ENCODE peak calls at places on chromosomes 7 and 10, in seven cellular contexts. R is CD8-positive, alpha-beta memory T cell; Z is stimulated activated CD4-positive, alpha-beta T cell treated with anti-CD3 and anti-CD28 coated beads, Interleukin-2, amount 100 ng/mL, for 24 hours; W is NCI-H460; K is T-helper 1 cell; C is posterior cingulate gyrus; G is mesendoderm. E is an unnamed sample.

GRCh38 chr10:123966896-123967231 is 75.3 kb upstream of the CPXM2 start:
- DNase-seq in R (no peak), Z (no peak), W (no peak), K (no peak), C (peak), G (no peak), E (no peak)

GRCh38 chr7:70607281-70607680 is 524.7 kb upstream of the GALNT17 start:
- DNase-seq in R (no peak), Z (no peak), W (no peak), K (no peak), C (no peak), G (no peak), E (no peak)

GRCh38 chr10:88150338-88150737 is 286.9 kb downstream of the PTEN start:
- DNase-seq in R (no peak), Z (no peak), W (peak), K (no peak), C (no peak), G (no peak), E (no peak)

GRCh38 chr7:77811895-77812685 is 13.5 kb downstream of the PHTF2 start:
- DNase-seq in R (no peak), Z (no peak), W (no peak), K (no peak), C (no peak), G (peak), E (no peak)

GRCh38 chr10:86410542-86411124 is 44.0 kb upstream of the GRID1 start:
- DNase-seq in R (no peak), Z (no peak), W (no peak), K (no peak), C (no peak), G (no peak), E (no peak)

GRCh38 chr10:75294518-75294865 is 58.7 kb upstream of the COMTD1 start:
- DNase-seq in R (no peak), Z (no peak), W (no peak), K (no peak), C (no peak), G (peak), E (no peak)

GRCh38 chr10:3473271-3473670 is 300.7 kb upstream of the PITRM1 start:
- DNase-seq in R (peak), Z (no peak), W (no peak), K (no peak), C (peak), G (no peak), E (no peak)

GRCh38 chr7:97693586-97693985 is 38.3 kb upstream of the TAC1 start:
- DNase-seq in R (no peak), Z (no peak), W (no peak), K (no peak), C (no peak), G (no peak), E (no peak)

GRCh38 chr10:121167534-121168243 is 316.5 kb downstream of the WDR11 start:
- DNase-seq in R (no peak), Z (no peak), W (no peak), K (no peak), C (no peak), G (no peak), E (no peak)

GRCh38 chr7:2015251-2015871 is 217.4 kb downstream of the MAD1L1 start:
- DNase-seq in R (no peak), Z (no peak), W (no peak), K (peak), C (peak), G (no peak), E (no peak)

GRCh38 chr7:130084037-130084875 is 13.9 kb downstream of the KLHDC10 start:
- DNase-seq in R (no peak), Z (no peak), W (no peak), K (no peak), C (no peak), G (peak), E (no peak)

GRCh38 chr7:71633571-71634008 is 501.6 kb downstream of the GALNT17 start:
- DNase-seq in R (no peak), Z (no peak), W (peak), K (no peak), C (no peak), G (peak), E (no peak)

GRCh38 chr10:104922810-104923209 is 281.7 kb downstream of the SORCS3 start:
- DNase-seq in R (no peak), Z (no peak), W (no peak), K (no peak), C (no peak), G (no peak), E (no peak)

GRCh38 chr7:108330237-108330636 is 126.0 kb downstream of the NRCAM start:
- DNase-seq in R (no peak), Z (no peak), W (no peak), K (no peak), C (no peak), G (no peak), E (no peak)

GRCh38 chr7:27397503-27397902 is 154.9 kb downstream of the EVX1 start:
- DNase-seq in R (no peak), Z (no peak), W (no peak), K (no peak), C (no peak), G (no peak), E (no peak)

GRCh38 chr7:75064801-75065200 is 8.8 kb downstream of the RCC1L start:
- DNase-seq in R (no peak), Z (no peak), W (no peak), K (no peak), C (no peak), G (no peak), E (no peak)

GRCh38 chr7:113304104-113304503 is 185.8 kb upstream of the SMIM30 start:
- DNase-seq in R (no peak), Z (no peak), W (no peak), K (no peak), C (no peak), G (no peak), E (no peak)

GRCh38 chr10:100739516-100740368 is 5.6 kb upstream of the PAX2 start:
- DNase-seq in R (no peak), Z (no peak), W (no peak), K (no peak), C (no peak), G (peak), E (no peak)

GRCh38 chr7:157320607-157320979 is 16.2 kb upstream of the DNAJB6 start:
- DNase-seq in R (no peak), Z (no peak), W (no peak), K (no peak), C (peak), G (no peak), E (no peak)